ENCODE peak calls at places on chromosomes 3 and 15, in six cellular contexts. K is sigmoid colon, W is GM13976, R is AG04450, I is astrocyte of the cerebellum, J is uterus. M is an unnamed sample.

GRCh38 chr15:73571346-73571745 is 61.8 kb downstream of the NPTN start:
- DNase-seq in K (no peak), W (no peak), R (no peak), I (no peak), J (no peak), M (no peak)

GRCh38 chr3:197793246-197793645 is 2.2 kb downstream of the LRCH3 start:
- DNase-seq in K (no peak), W (peak), R (no peak), I (no peak), J (no peak), M (no peak)

GRCh38 chr15:88115529-88116152 is 140.9 kb downstream of the NTRK3 start:
- DNase-seq in K (no peak), W (no peak), R (no peak), I (no peak), J (no peak), M (no peak)

GRCh38 chr3:40477671-40478070 is 749 bp downstream of the ZNF619 start:
- DNase-seq in K (no peak), W (no peak), R (no peak), I (no peak), J (no peak), M (no peak)

GRCh38 chr3:19946291-19946831 is 536 bp upstream of the RAB5A start:
- DNase-seq in K (no peak), W (no peak), R (no peak), I (no peak), J (no peak), M (no peak)

GRCh38 chr15:59997070-59997701 is 6.9 kb upstream of the FOXB1 start:
- DNase-seq in K (no peak), W (peak), R (no peak), I (no peak), J (no peak), M (no peak)

GRCh38 chr3:15281817-15282216 is 50.6 kb downstream of the SH3BP5 start:
- DNase-seq in K (no peak), W (no peak), R (no peak), I (no peak), J (no peak), M (no peak)

GRCh38 chr3:66196633-66197032 is 24.2 kb upstream of the SLC25A26 start:
- DNase-seq in K (no peak), W (no peak), R (no peak), I (no peak), J (no peak), M (no peak)

GRCh38 chr3:84960581-84960980 is 1.8 kb downstream of the CADM2 start:
- DNase-seq in K (no peak), W (no peak), R (no peak), I (no peak), J (no peak), M (no peak)

GRCh38 chr3:84959470-84960380 is 936 bp downstream of the CADM2 start:
- DNase-seq in K (no peak), W (no peak), R (no peak), I (no peak), J (no peak), M (no peak)

GRCh38 chr3:84960994-84961393 is 2.2 kb downstream of the CADM2 start:
- DNase-seq in K (no peak), W (no peak), R (no peak), I (no peak), J (no peak), M (no peak)

GRCh38 chr3:84961492-84962255 is 2.9 kb downstream of the CADM2 start:
- DNase-seq in K (no peak), W (no peak), R (no peak), I (no peak), J (no peak), M (no peak)

DNA sequence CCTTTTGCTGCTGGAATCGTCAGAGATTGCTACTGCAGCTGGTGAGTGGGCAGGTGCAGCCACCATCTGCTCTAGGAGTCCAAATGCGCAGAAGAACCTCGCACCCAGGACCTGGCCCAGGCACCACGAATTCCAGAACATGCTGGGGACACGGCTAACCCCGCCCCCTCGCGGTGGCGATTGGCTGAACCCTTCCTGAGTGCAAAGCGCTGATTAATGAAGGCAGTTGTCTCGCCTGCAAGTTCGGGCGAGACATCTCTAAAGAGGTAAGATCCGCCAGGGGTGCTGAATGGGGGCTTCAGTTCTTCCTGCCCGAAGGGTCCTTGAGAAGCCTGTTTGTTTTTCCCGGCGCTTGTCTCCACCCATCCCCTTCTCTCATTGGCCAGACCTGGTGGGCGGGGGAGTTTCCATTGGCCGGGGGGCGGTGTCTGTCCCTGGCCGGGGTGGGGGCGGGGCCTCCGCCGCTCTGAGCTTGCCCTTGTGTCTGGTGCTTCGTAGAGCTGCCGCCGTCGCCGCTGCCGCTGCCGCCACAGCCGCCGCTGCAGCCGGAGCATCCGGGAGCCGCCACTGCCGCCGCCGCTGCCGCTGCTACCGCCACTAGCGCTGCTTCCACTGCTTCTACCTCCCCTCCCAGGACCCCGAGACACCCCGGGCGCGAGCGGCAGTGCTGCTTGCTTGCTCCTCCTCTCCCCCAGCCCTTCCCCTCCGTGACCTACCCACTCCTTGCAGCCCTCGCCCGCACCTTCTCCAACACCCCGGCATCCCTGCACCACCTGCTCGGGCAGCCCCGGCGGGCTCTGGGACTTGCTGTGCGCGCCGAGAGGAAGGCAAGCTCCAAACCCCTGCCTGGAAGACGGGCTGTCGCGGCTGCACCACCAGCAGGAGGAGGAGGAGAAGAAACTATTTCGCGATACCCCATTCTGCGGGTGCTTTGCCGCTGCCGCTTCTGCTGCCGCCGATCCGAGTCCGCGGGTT is at the start of gene CADM2:
- DNase-seq in K (peak), W (peak), R (no peak), I (peak), J (peak), M (peak)
- TF ChIP-seq CTCF in K (no peak), W (no peak), R (no peak), I (peak), J (peak), M (peak)

GRCh38 chr3:169362261-169362660 is 301.3 kb downstream of the MECOM start:
- DNase-seq in K (no peak), W (no peak), R (no peak), I (peak), J (no peak), M (no peak)

GRCh38 chr3:169363318-169363717 is 300.2 kb downstream of the MECOM start:
- DNase-seq in K (no peak), W (no peak), R (no peak), I (no peak), J (no peak), M (no peak)

GRCh38 chr3:169365993-169366915 is 297.3 kb downstream of the MECOM start:
- DNase-seq in K (no peak), W (no peak), R (no peak), I (no peak), J (no peak), M (no peak)

GRCh38 chr3:169367016-169367415 is 296.5 kb downstream of the MECOM start:
- DNase-seq in K (no peak), W (no peak), R (no peak), I (no peak), J (no peak), M (no peak)

DNA sequence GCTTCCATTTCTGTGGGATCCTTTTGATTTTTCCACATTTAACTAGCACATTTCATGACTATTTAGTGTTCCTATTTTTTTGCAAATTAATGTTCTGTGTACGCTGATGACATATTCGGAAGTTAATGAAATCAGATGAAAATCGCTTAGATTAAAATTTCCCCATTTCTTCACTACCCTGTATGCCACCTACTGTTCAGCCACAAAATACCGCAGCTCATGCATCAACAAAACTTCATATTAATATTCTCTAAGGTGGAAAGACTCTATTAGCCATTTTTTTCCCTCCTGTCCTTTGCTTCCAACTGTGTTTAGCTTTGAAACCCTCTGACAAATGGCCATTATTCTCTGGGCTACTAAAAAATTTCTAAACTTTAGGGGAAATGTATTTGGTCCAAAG is 300.6 kb downstream of the MECOM start:
- DNase-seq in K (no peak), W (no peak), R (no peak), I (no peak), J (no peak), M (no peak)
- TF ChIP-seq CTCF in K (no peak), W (no peak), R (peak), I (peak), J (no peak), M (peak)

GRCh38 chr3:853489-853888 is 239.3 kb upstream of the CNTN6 start:
- DNase-seq in K (no peak), W (no peak), R (no peak), I (no peak), J (no peak), M (peak)

GRCh38 chr3:852033-852432 is 240.8 kb upstream of the CNTN6 start:
- DNase-seq in K (no peak), W (peak), R (no peak), I (no peak), J (no peak), M (peak)

DNA sequence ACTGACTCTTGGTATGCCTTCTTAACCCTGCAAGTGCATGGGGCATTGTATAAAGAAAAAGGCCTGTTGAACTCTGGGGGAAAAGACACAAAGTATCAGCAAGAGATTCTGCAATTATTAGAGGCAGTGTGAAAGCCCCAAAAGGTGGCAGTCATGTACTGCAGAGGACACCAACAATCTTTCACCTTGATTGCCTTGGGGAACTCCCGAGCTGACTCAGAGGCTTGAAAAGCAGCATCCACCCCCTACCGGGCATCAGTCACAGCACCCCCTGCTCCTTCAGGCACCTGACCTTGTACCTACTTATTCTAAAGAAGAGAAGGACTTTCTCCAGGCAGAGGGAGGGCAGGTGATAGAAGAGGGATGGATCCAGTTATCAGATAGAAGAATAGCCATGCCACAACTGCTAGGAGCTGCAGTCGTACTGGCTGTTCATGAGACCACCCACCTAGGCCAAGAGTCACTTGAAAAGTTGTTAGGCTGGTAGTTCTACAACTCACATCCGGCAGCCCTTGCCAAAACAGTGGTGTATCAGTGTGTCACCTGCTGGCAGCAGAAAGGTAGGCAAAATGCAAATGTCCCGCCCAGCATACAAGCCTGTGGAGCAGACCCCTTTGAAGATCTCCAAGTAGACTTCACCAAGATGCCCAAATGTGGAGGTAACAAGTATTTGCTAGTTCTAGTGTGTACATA is 241.6 kb upstream of the CNTN6 start:
- DNase-seq in K (no peak), W (peak), R (no peak), I (no peak), J (no peak), M (peak)
- TF ChIP-seq CTCF in K (no peak), W (no peak), R (no peak), I (no peak), J (no peak), M (no peak)

DNA sequence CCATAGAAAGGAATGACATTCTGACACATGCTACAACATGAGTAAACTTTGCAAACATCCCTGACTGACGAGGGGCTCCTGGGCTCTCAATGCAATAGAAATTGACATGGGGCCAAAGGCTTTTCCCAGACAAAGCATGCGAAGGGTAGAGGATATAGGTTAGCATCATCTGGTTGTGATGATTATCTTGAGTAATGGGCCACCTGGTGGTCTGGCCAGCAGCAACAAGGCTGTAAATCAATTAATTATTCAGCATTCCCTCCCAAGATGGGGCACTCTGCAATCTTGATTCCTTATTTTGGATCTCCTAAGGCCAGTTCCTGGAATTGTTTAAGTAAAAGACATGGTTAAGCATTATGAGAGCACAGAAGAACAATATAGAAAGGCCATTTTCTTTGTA is 99.2 kb downstream of the AGBL1 start:
- DNase-seq in K (no peak), W (no peak), R (no peak), I (no peak), J (no peak), M (no peak)
- TF ChIP-seq CTCF in K (no peak), W (no peak), R (no peak), I (no peak), J (no peak), M (no peak)

GRCh38 chr15:96345560-96346389 is 15.3 kb downstream of the NR2F2 start:
- DNase-seq in K (peak), W (peak), R (no peak), I (no peak), J (peak), M (no peak)
- TF ChIP-seq CTCF in K (peak), W (peak), R (peak), I (peak), J (peak), M (peak)

GRCh38 chr3:158821847-158822246 is 20.0 kb downstream of the MFSD1 start:
- DNase-seq in K (no peak), W (no peak), R (no peak), I (no peak), J (no peak), M (no peak)
- TF ChIP-seq CTCF in K (no peak), W (no peak), R (no peak), I (no peak), J (no peak), M (no peak)

DNA sequence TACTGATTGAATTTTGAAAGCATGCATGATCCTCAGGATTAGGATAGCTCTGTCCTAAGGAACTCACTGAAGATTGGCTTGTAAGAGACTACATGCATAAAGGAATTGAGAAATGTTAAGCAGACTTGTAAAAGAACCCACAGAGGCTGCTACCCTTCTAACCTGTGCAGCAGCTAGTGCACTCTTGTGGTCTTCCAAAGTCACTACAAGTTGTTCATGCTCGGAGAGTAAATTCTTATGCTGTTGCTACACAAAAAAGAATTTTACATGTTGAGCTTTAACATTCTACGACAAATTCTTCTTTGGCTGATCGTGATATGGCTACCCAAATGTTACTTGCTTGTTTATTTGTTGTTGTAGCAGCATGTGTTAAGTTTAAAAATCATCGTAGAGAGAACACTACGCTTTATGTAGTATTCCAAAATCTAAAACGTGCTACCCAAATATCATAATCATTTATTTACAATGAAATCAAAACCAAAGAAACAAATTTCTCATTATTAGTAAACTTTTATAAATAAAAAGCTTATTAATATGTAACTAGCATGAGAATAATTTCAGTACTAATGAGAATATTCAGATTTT is 55.0 kb downstream of the GOLIM4 start:
- DNase-seq in K (no peak), W (no peak), R (peak), I (peak), J (no peak), M (no peak)
- TF ChIP-seq CTCF in K (peak), W (peak), R (peak), I (peak), J (no peak), M (peak)

GRCh38 chr3:156825795-156826143 is 384 bp upstream of the LEKR1 start:
- DNase-seq in K (no peak), W (no peak), R (no peak), I (no peak), J (no peak), M (no peak)

GRCh38 chr3:156826896-156827882 is 1.0 kb downstream of the LEKR1 start:
- DNase-seq in K (no peak), W (peak), R (no peak), I (no peak), J (no peak), M (no peak)

GRCh38 chr3:156831006-156831405 is 4.9 kb downstream of the LEKR1 start:
- DNase-seq in K (no peak), W (no peak), R (no peak), I (no peak), J (no peak), M (no peak)

GRCh38 chr3:156820687-156821070 is 5.5 kb upstream of the LEKR1 start:
- DNase-seq in K (no peak), W (no peak), R (no peak), I (no peak), J (no peak), M (no peak)

GRCh38 chr3:156826144-156826895 is at the start of gene LEKR1:
- DNase-seq in K (peak), W (peak), R (no peak), I (peak), J (peak), M (peak)
- TF ChIP-seq CTCF in K (no peak), W (no peak), R (no peak), I (no peak), J (no peak), M (no peak)

M was measured in osteocyte.